ENCODE peak calls at places on chromosomes 5 and 9, in six cellular contexts. One of them, this sample, is unnamed.
A peak's percentile ranks its signal among the peaks of the same experiment; 100 is the strongest.

GRCh38 chr9:112532427-112532826 is 45.8 kb downstream of the KIAA1958 start:
- DNase-seq in RCC 7860: no peak
- DNase-seq in NCI-H1105 treated with DMSO at 0.1 percent for 48 hours: no peak
- DNase-seq in stimulated activated CD8-positive, alpha-beta memory T cell treated with anti-CD3 and anti-CD28 coated beads, Interleukin-2, amount 100 ng/mL, for 1 hour: no peak
- DNase-seq in Peyer's patch: no peak
- DNase-seq in SK-N-DZ: no peak
- DNase-seq in this sample: peak; percentile 83

GRCh38 chr9:35756743-35757526 is 2.9 kb upstream of the MSMP start:
- DNase-seq in NCI-H1105 treated with DMSO at 0.1 percent for 48 hours: peak; percentile 67
- DNase-seq in RCC 7860: no peak
- DNase-seq in Peyer's patch: peak; percentile 90
- DNase-seq in SK-N-DZ: peak; percentile 78
- DNase-seq in stimulated activated CD8-positive, alpha-beta memory T cell treated with anti-CD3 and anti-CD28 coated beads, Interleukin-2, amount 100 ng/mL, for 1 hour: no peak
- DNase-seq in this sample: peak; percentile 77

GRCh38 chr9:1207681-1208080 is 157.5 kb downstream of the DMRT2 start:
- DNase-seq in NCI-H1105 treated with DMSO at 0.1 percent for 48 hours: no peak
- DNase-seq in RCC 7860: peak; percentile 60
- DNase-seq in stimulated activated CD8-positive, alpha-beta memory T cell treated with anti-CD3 and anti-CD28 coated beads, Interleukin-2, amount 100 ng/mL, for 1 hour: no peak
- DNase-seq in SK-N-DZ: no peak
- DNase-seq in Peyer's patch: no peak
- DNase-seq in this sample: no peak

GRCh38 chr5:9898319-9898718 is 268.2 kb upstream of the TAS2R1 start:
- DNase-seq in NCI-H1105 treated with DMSO at 0.1 percent for 48 hours: no peak
- DNase-seq in stimulated activated CD8-positive, alpha-beta memory T cell treated with anti-CD3 and anti-CD28 coated beads, Interleukin-2, amount 100 ng/mL, for 1 hour: no peak
- DNase-seq in RCC 7860: peak; percentile 34
- DNase-seq in SK-N-DZ: peak; percentile 50
- DNase-seq in Peyer's patch: no peak
- DNase-seq in this sample: peak; percentile 62

GRCh38 chr5:62206150-62206829 is 99.7 kb upstream of the KIF2A start:
- DNase-seq in Peyer's patch: no peak
- DNase-seq in NCI-H1105 treated with DMSO at 0.1 percent for 48 hours: no peak
- DNase-seq in stimulated activated CD8-positive, alpha-beta memory T cell treated with anti-CD3 and anti-CD28 coated beads, Interleukin-2, amount 100 ng/mL, for 1 hour: no peak
- DNase-seq in RCC 7860: no peak
- DNase-seq in SK-N-DZ: peak; percentile 41
- DNase-seq in this sample: peak; percentile 33

GRCh38 chr9:31608413-31608812 is 776.0 kb upstream of the ACO1 start:
- DNase-seq in RCC 7860: no peak
- DNase-seq in Peyer's patch: no peak
- DNase-seq in NCI-H1105 treated with DMSO at 0.1 percent for 48 hours: no peak
- DNase-seq in SK-N-DZ: no peak
- DNase-seq in stimulated activated CD8-positive, alpha-beta memory T cell treated with anti-CD3 and anti-CD28 coated beads, Interleukin-2, amount 100 ng/mL, for 1 hour: no peak
- DNase-seq in this sample: no peak

GRCh38 chr5:90876366-90876765 is 317.8 kb downstream of the ADGRV1 start:
- DNase-seq in NCI-H1105 treated with DMSO at 0.1 percent for 48 hours: no peak
- DNase-seq in RCC 7860: no peak
- DNase-seq in SK-N-DZ: no peak
- DNase-seq in stimulated activated CD8-positive, alpha-beta memory T cell treated with anti-CD3 and anti-CD28 coated beads, Interleukin-2, amount 100 ng/mL, for 1 hour: no peak
- DNase-seq in Peyer's patch: no peak
- DNase-seq in this sample: no peak

GRCh38 chr5:159450417-159450816 is 120.1 kb upstream of the IL12B start:
- DNase-seq in NCI-H1105 treated with DMSO at 0.1 percent for 48 hours: no peak
- DNase-seq in SK-N-DZ: no peak
- DNase-seq in RCC 7860: no peak
- DNase-seq in Peyer's patch: no peak
- DNase-seq in stimulated activated CD8-positive, alpha-beta memory T cell treated with anti-CD3 and anti-CD28 coated beads, Interleukin-2, amount 100 ng/mL, for 1 hour: no peak
- DNase-seq in this sample: no peak

GRCh38 chr9:137457406-137458193 is 1.5 kb downstream of the NSMF start:
- DNase-seq in RCC 7860: no peak
- DNase-seq in SK-N-DZ: no peak
- DNase-seq in NCI-H1105 treated with DMSO at 0.1 percent for 48 hours: no peak
- DNase-seq in Peyer's patch: no peak
- DNase-seq in stimulated activated CD8-positive, alpha-beta memory T cell treated with anti-CD3 and anti-CD28 coated beads, Interleukin-2, amount 100 ng/mL, for 1 hour: no peak
- DNase-seq in this sample: no peak

GRCh38 chr5:153425914-153426313 is 64.6 kb upstream of the GRIA1 start:
- DNase-seq in NCI-H1105 treated with DMSO at 0.1 percent for 48 hours: no peak
- DNase-seq in RCC 7860: no peak
- DNase-seq in SK-N-DZ: no peak
- DNase-seq in stimulated activated CD8-positive, alpha-beta memory T cell treated with anti-CD3 and anti-CD28 coated beads, Interleukin-2, amount 100 ng/mL, for 1 hour: no peak
- DNase-seq in Peyer's patch: no peak
- DNase-seq in this sample: peak; percentile 22

GRCh38 chr5:101424530-101425175 is 521.6 kb upstream of the ST8SIA4 start:
- DNase-seq in NCI-H1105 treated with DMSO at 0.1 percent for 48 hours: peak; percentile 22
- DNase-seq in Peyer's patch: no peak
- DNase-seq in RCC 7860: no peak
- DNase-seq in SK-N-DZ: no peak
- DNase-seq in stimulated activated CD8-positive, alpha-beta memory T cell treated with anti-CD3 and anti-CD28 coated beads, Interleukin-2, amount 100 ng/mL, for 1 hour: no peak
- DNase-seq in this sample: no peak

GRCh38 chr5:37197340-37198050 is 51.7 kb downstream of the CPLANE1 start:
- DNase-seq in stimulated activated CD8-positive, alpha-beta memory T cell treated with anti-CD3 and anti-CD28 coated beads, Interleukin-2, amount 100 ng/mL, for 1 hour: no peak
- DNase-seq in Peyer's patch: no peak
- DNase-seq in NCI-H1105 treated with DMSO at 0.1 percent for 48 hours: no peak
- DNase-seq in SK-N-DZ: no peak
- DNase-seq in RCC 7860: no peak
- DNase-seq in this sample: no peak

GRCh38 chr9:108994695-108995094 is 18.6 kb downstream of the CTNNAL1 start:
- DNase-seq in Peyer's patch: no peak
- DNase-seq in SK-N-DZ: no peak
- DNase-seq in RCC 7860: peak; percentile 50
- DNase-seq in stimulated activated CD8-positive, alpha-beta memory T cell treated with anti-CD3 and anti-CD28 coated beads, Interleukin-2, amount 100 ng/mL, for 1 hour: no peak
- DNase-seq in NCI-H1105 treated with DMSO at 0.1 percent for 48 hours: no peak
- DNase-seq in this sample: no peak

GRCh38 chr9:21682981-21683380 is 119.5 kb upstream of the MTAP start:
- DNase-seq in stimulated activated CD8-positive, alpha-beta memory T cell treated with anti-CD3 and anti-CD28 coated beads, Interleukin-2, amount 100 ng/mL, for 1 hour: no peak
- DNase-seq in RCC 7860: peak; percentile 58
- DNase-seq in Peyer's patch: no peak
- DNase-seq in SK-N-DZ: no peak
- DNase-seq in NCI-H1105 treated with DMSO at 0.1 percent for 48 hours: no peak
- DNase-seq in this sample: no peak

GRCh38 chr5:55868846-55869245 is 17.7 kb downstream of the IL31RA start:
- DNase-seq in stimulated activated CD8-positive, alpha-beta memory T cell treated with anti-CD3 and anti-CD28 coated beads, Interleukin-2, amount 100 ng/mL, for 1 hour: no peak
- DNase-seq in RCC 7860: peak; percentile 93
- DNase-seq in Peyer's patch: no peak
- DNase-seq in SK-N-DZ: no peak
- DNase-seq in NCI-H1105 treated with DMSO at 0.1 percent for 48 hours: no peak
- DNase-seq in this sample: no peak

GRCh38 chr5:139378101-139378825 is 4.8 kb downstream of the SLC23A1 start:
- DNase-seq in RCC 7860: no peak
- DNase-seq in NCI-H1105 treated with DMSO at 0.1 percent for 48 hours: no peak
- DNase-seq in SK-N-DZ: no peak
- DNase-seq in stimulated activated CD8-positive, alpha-beta memory T cell treated with anti-CD3 and anti-CD28 coated beads, Interleukin-2, amount 100 ng/mL, for 1 hour: no peak
- DNase-seq in Peyer's patch: peak; percentile 45
- DNase-seq in this sample: no peak

GRCh38 chr9:137669261-137669672 is 50.5 kb downstream of the EHMT1 start:
- DNase-seq in SK-N-DZ: peak; percentile 23
- DNase-seq in RCC 7860: no peak
- DNase-seq in stimulated activated CD8-positive, alpha-beta memory T cell treated with anti-CD3 and anti-CD28 coated beads, Interleukin-2, amount 100 ng/mL, for 1 hour: no peak
- DNase-seq in Peyer's patch: peak; percentile 44
- DNase-seq in NCI-H1105 treated with DMSO at 0.1 percent for 48 hours: no peak
- DNase-seq in this sample: no peak

GRCh38 chr5:95285406-95285761 is 490 bp upstream of the MCTP1 start:
- DNase-seq in SK-N-DZ: no peak
- DNase-seq in RCC 7860: no peak
- DNase-seq in NCI-H1105 treated with DMSO at 0.1 percent for 48 hours: no peak
- DNase-seq in stimulated activated CD8-positive, alpha-beta memory T cell treated with anti-CD3 and anti-CD28 coated beads, Interleukin-2, amount 100 ng/mL, for 1 hour: no peak
- DNase-seq in Peyer's patch: no peak
- DNase-seq in this sample: no peak

GRCh38 chr9:112754578-112754977 is 4.0 kb downstream of the SNX30 start:
- DNase-seq in SK-N-DZ: no peak
- DNase-seq in RCC 7860: no peak
- DNase-seq in stimulated activated CD8-positive, alpha-beta memory T cell treated with anti-CD3 and anti-CD28 coated beads, Interleukin-2, amount 100 ng/mL, for 1 hour: no peak
- DNase-seq in Peyer's patch: no peak
- DNase-seq in NCI-H1105 treated with DMSO at 0.1 percent for 48 hours: no peak
- DNase-seq in this sample: no peak

GRCh38 chr9:100756217-100756616 is 178.3 kb downstream of the CAVIN4 start:
- DNase-seq in SK-N-DZ: peak; percentile 89
- DNase-seq in stimulated activated CD8-positive, alpha-beta memory T cell treated with anti-CD3 and anti-CD28 coated beads, Interleukin-2, amount 100 ng/mL, for 1 hour: no peak
- DNase-seq in Peyer's patch: no peak
- DNase-seq in NCI-H1105 treated with DMSO at 0.1 percent for 48 hours: peak; percentile 94
- DNase-seq in RCC 7860: no peak
- DNase-seq in this sample: peak; percentile 82

GRCh38 chr9:133127340-133127981 is 6.4 kb upstream of the RALGDS start:
- DNase-seq in RCC 7860: no peak
- DNase-seq in NCI-H1105 treated with DMSO at 0.1 percent for 48 hours: no peak
- DNase-seq in SK-N-DZ: no peak
- DNase-seq in Peyer's patch: peak; percentile 82
- DNase-seq in stimulated activated CD8-positive, alpha-beta memory T cell treated with anti-CD3 and anti-CD28 coated beads, Interleukin-2, amount 100 ng/mL, for 1 hour: no peak
- DNase-seq in this sample: no peak

GRCh38 chr5:150644058-150644457 is 3.6 kb downstream of the SYNPO start:
- DNase-seq in RCC 7860: no peak
- DNase-seq in NCI-H1105 treated with DMSO at 0.1 percent for 48 hours: no peak
- DNase-seq in Peyer's patch: no peak
- DNase-seq in SK-N-DZ: no peak
- DNase-seq in stimulated activated CD8-positive, alpha-beta memory T cell treated with anti-CD3 and anti-CD28 coated beads, Interleukin-2, amount 100 ng/mL, for 1 hour: no peak
- DNase-seq in this sample: no peak

This sample was measured in NCI-H82.